ENCODE peak calls at places on chromosomes 1 and 21, in seven cellular contexts. One of them, this sample, is unnamed.

GRCh38 chr1:230176871-230177411 is 109.9 kb downstream of the GALNT2 start:
- ATAC-seq in left cardiac atrium: peak; percentile 98
- ATAC-seq in right cardiac atrium: peak; percentile 98
- ATAC-seq in mucosa of descending colon: no peak
- ATAC-seq in activated CD8-positive, alpha-beta T cell treated with anti-CD3 and anti-CD28 coated beads, Interleukin-2, amount 10 ng/mL, durations not matched to agents 7 days and 5 days: no peak
- ATAC-seq in upper lobe of left lung: no peak
- ATAC-seq in pancreas: peak; percentile 86
- ATAC-seq in this sample: no peak

GRCh38 chr1:84247425-84248220 is 53.9 kb upstream of the SAMD13 start:
- ATAC-seq in left cardiac atrium: no peak
- ATAC-seq in right cardiac atrium: no peak
- ATAC-seq in mucosa of descending colon: peak; percentile 96
- ATAC-seq in activated CD8-positive, alpha-beta T cell treated with anti-CD3 and anti-CD28 coated beads, Interleukin-2, amount 10 ng/mL, durations not matched to agents 7 days and 5 days: no peak
- ATAC-seq in upper lobe of left lung: no peak
- ATAC-seq in pancreas: no peak
- ATAC-seq in this sample: peak; percentile 78

GRCh38 chr1:2544093-2544874 is 11.9 kb upstream of the TNFRSF14 start:
- ATAC-seq in left cardiac atrium: no peak
- ATAC-seq in right cardiac atrium: no peak
- ATAC-seq in mucosa of descending colon: no peak
- ATAC-seq in activated CD8-positive, alpha-beta T cell treated with anti-CD3 and anti-CD28 coated beads, Interleukin-2, amount 10 ng/mL, durations not matched to agents 7 days and 5 days: no peak
- ATAC-seq in upper lobe of left lung: no peak
- ATAC-seq in pancreas: no peak
- ATAC-seq in this sample: no peak

GRCh38 chr1:207811920-207812720 is 60.3 kb downstream of the CD46 start:
- ATAC-seq in left cardiac atrium: peak; percentile 22
- ATAC-seq in right cardiac atrium: peak; percentile 46
- ATAC-seq in mucosa of descending colon: no peak
- ATAC-seq in activated CD8-positive, alpha-beta T cell treated with anti-CD3 and anti-CD28 coated beads, Interleukin-2, amount 10 ng/mL, durations not matched to agents 7 days and 5 days: no peak
- ATAC-seq in upper lobe of left lung: peak; percentile 85
- ATAC-seq in pancreas: peak; percentile 71
- ATAC-seq in this sample: no peak

GRCh38 chr21:30718239-30718909 is at the start of gene KRTAP21-3:
- ATAC-seq in left cardiac atrium: peak; percentile 53
- ATAC-seq in right cardiac atrium: no peak
- ATAC-seq in mucosa of descending colon: no peak
- ATAC-seq in activated CD8-positive, alpha-beta T cell treated with anti-CD3 and anti-CD28 coated beads, Interleukin-2, amount 10 ng/mL, durations not matched to agents 7 days and 5 days: peak; percentile 88
- ATAC-seq in upper lobe of left lung: no peak
- ATAC-seq in pancreas: no peak
- ATAC-seq in this sample: no peak

GRCh38 chr1:116382321-116382720 is 9.3 kb downstream of the ATP1A1 start:
- ATAC-seq in left cardiac atrium: peak; percentile 37
- ATAC-seq in right cardiac atrium: peak; percentile 17
- ATAC-seq in mucosa of descending colon: no peak
- ATAC-seq in activated CD8-positive, alpha-beta T cell treated with anti-CD3 and anti-CD28 coated beads, Interleukin-2, amount 10 ng/mL, durations not matched to agents 7 days and 5 days: no peak
- ATAC-seq in upper lobe of left lung: no peak
- ATAC-seq in pancreas: no peak
- ATAC-seq in this sample: no peak

GRCh38 chr1:84889437-84889836 is 3.6 kb downstream of the LPAR3 start:
- ATAC-seq in left cardiac atrium: no peak
- ATAC-seq in right cardiac atrium: no peak
- ATAC-seq in mucosa of descending colon: no peak
- ATAC-seq in activated CD8-positive, alpha-beta T cell treated with anti-CD3 and anti-CD28 coated beads, Interleukin-2, amount 10 ng/mL, durations not matched to agents 7 days and 5 days: no peak
- ATAC-seq in upper lobe of left lung: no peak
- ATAC-seq in pancreas: no peak
- ATAC-seq in this sample: peak; percentile 14

GRCh38 chr1:64251971-64252370 is 48.5 kb downstream of the UBE2U start:
- ATAC-seq in left cardiac atrium: no peak
- ATAC-seq in right cardiac atrium: peak; percentile 25
- ATAC-seq in mucosa of descending colon: no peak
- ATAC-seq in activated CD8-positive, alpha-beta T cell treated with anti-CD3 and anti-CD28 coated beads, Interleukin-2, amount 10 ng/mL, durations not matched to agents 7 days and 5 days: no peak
- ATAC-seq in upper lobe of left lung: no peak
- ATAC-seq in pancreas: no peak
- ATAC-seq in this sample: no peak

GRCh38 chr1:156177918-156178654 is 15.8 kb upstream of the SLC25A44 start:
- ATAC-seq in left cardiac atrium: no peak
- ATAC-seq in right cardiac atrium: no peak
- ATAC-seq in mucosa of descending colon: no peak
- ATAC-seq in activated CD8-positive, alpha-beta T cell treated with anti-CD3 and anti-CD28 coated beads, Interleukin-2, amount 10 ng/mL, durations not matched to agents 7 days and 5 days: peak; percentile 84
- ATAC-seq in upper lobe of left lung: no peak
- ATAC-seq in pancreas: no peak
- ATAC-seq in this sample: peak; percentile 19

GRCh38 chr1:63935553-63935952 is 161.7 kb downstream of the ROR1 start:
- ATAC-seq in left cardiac atrium: no peak
- ATAC-seq in right cardiac atrium: no peak
- ATAC-seq in mucosa of descending colon: no peak
- ATAC-seq in activated CD8-positive, alpha-beta T cell treated with anti-CD3 and anti-CD28 coated beads, Interleukin-2, amount 10 ng/mL, durations not matched to agents 7 days and 5 days: no peak
- ATAC-seq in upper lobe of left lung: no peak
- ATAC-seq in pancreas: no peak
- ATAC-seq in this sample: no peak

GRCh38 chr1:45890078-45890477 is 86.7 kb downstream of the MAST2 start:
- ATAC-seq in left cardiac atrium: no peak
- ATAC-seq in right cardiac atrium: no peak
- ATAC-seq in mucosa of descending colon: peak; percentile 49
- ATAC-seq in activated CD8-positive, alpha-beta T cell treated with anti-CD3 and anti-CD28 coated beads, Interleukin-2, amount 10 ng/mL, durations not matched to agents 7 days and 5 days: no peak
- ATAC-seq in upper lobe of left lung: no peak
- ATAC-seq in pancreas: no peak
- ATAC-seq in this sample: no peak

GRCh38 chr1:210696709-210697108 is 368.0 kb downstream of the HHAT start:
- ATAC-seq in left cardiac atrium: no peak
- ATAC-seq in right cardiac atrium: no peak
- ATAC-seq in mucosa of descending colon: no peak
- ATAC-seq in activated CD8-positive, alpha-beta T cell treated with anti-CD3 and anti-CD28 coated beads, Interleukin-2, amount 10 ng/mL, durations not matched to agents 7 days and 5 days: peak; percentile 83
- ATAC-seq in upper lobe of left lung: no peak
- ATAC-seq in pancreas: no peak
- ATAC-seq in this sample: no peak

GRCh38 chr1:91783423-91784162 is 102.4 kb downstream of the TGFBR3 start:
- ATAC-seq in left cardiac atrium: peak; percentile 72
- ATAC-seq in right cardiac atrium: peak; percentile 72
- ATAC-seq in mucosa of descending colon: no peak
- ATAC-seq in activated CD8-positive, alpha-beta T cell treated with anti-CD3 and anti-CD28 coated beads, Interleukin-2, amount 10 ng/mL, durations not matched to agents 7 days and 5 days: no peak
- ATAC-seq in upper lobe of left lung: no peak
- ATAC-seq in pancreas: no peak
- ATAC-seq in this sample: no peak

GRCh38 chr1:223486366-223486765 is 93.2 kb downstream of the CCDC185 start:
- ATAC-seq in left cardiac atrium: no peak
- ATAC-seq in right cardiac atrium: no peak
- ATAC-seq in mucosa of descending colon: no peak
- ATAC-seq in activated CD8-positive, alpha-beta T cell treated with anti-CD3 and anti-CD28 coated beads, Interleukin-2, amount 10 ng/mL, durations not matched to agents 7 days and 5 days: no peak
- ATAC-seq in upper lobe of left lung: no peak
- ATAC-seq in pancreas: no peak
- ATAC-seq in this sample: no peak

GRCh38 chr1:114397601-114398000 is 113.4 kb downstream of the TRIM33 start:
- ATAC-seq in left cardiac atrium: no peak
- ATAC-seq in right cardiac atrium: no peak
- ATAC-seq in mucosa of descending colon: no peak
- ATAC-seq in activated CD8-positive, alpha-beta T cell treated with anti-CD3 and anti-CD28 coated beads, Interleukin-2, amount 10 ng/mL, durations not matched to agents 7 days and 5 days: no peak
- ATAC-seq in upper lobe of left lung: no peak
- ATAC-seq in pancreas: no peak
- ATAC-seq in this sample: no peak

GRCh38 chr1:110542730-110543129 is 23.8 kb upstream of the KCNA10 start:
- ATAC-seq in left cardiac atrium: no peak
- ATAC-seq in right cardiac atrium: no peak
- ATAC-seq in mucosa of descending colon: no peak
- ATAC-seq in activated CD8-positive, alpha-beta T cell treated with anti-CD3 and anti-CD28 coated beads, Interleukin-2, amount 10 ng/mL, durations not matched to agents 7 days and 5 days: no peak
- ATAC-seq in upper lobe of left lung: no peak
- ATAC-seq in pancreas: no peak
- ATAC-seq in this sample: no peak

GRCh38 chr1:173507205-173507846 is 30.2 kb downstream of the PRDX6 start:
- ATAC-seq in left cardiac atrium: peak; percentile 86
- ATAC-seq in right cardiac atrium: no peak
- ATAC-seq in mucosa of descending colon: peak; percentile 66
- ATAC-seq in activated CD8-positive, alpha-beta T cell treated with anti-CD3 and anti-CD28 coated beads, Interleukin-2, amount 10 ng/mL, durations not matched to agents 7 days and 5 days: no peak
- ATAC-seq in upper lobe of left lung: peak; percentile 86
- ATAC-seq in pancreas: no peak
- ATAC-seq in this sample: peak; percentile 95

GRCh38 chr1:212413902-212414327 is 771 bp downstream of the PACC1 start:
- ATAC-seq in left cardiac atrium: peak; percentile 64
- ATAC-seq in right cardiac atrium: peak; percentile 64
- ATAC-seq in mucosa of descending colon: peak; percentile 3
- ATAC-seq in activated CD8-positive, alpha-beta T cell treated with anti-CD3 and anti-CD28 coated beads, Interleukin-2, amount 10 ng/mL, durations not matched to agents 7 days and 5 days: peak; percentile 37
- ATAC-seq in upper lobe of left lung: no peak
- ATAC-seq in pancreas: peak; percentile 15
- ATAC-seq in this sample: peak; percentile 5

GRCh38 chr1:84435159-84435558 is 36.9 kb downstream of the DNASE2B start:
- ATAC-seq in left cardiac atrium: no peak
- ATAC-seq in right cardiac atrium: no peak
- ATAC-seq in mucosa of descending colon: no peak
- ATAC-seq in activated CD8-positive, alpha-beta T cell treated with anti-CD3 and anti-CD28 coated beads, Interleukin-2, amount 10 ng/mL, durations not matched to agents 7 days and 5 days: peak; percentile 38
- ATAC-seq in upper lobe of left lung: no peak
- ATAC-seq in pancreas: no peak
- ATAC-seq in this sample: no peak

GRCh38 chr1:84698151-84698651 is 7.9 kb upstream of the SSX2IP start:
- ATAC-seq in left cardiac atrium: peak; percentile 87
- ATAC-seq in right cardiac atrium: peak; percentile 79
- ATAC-seq in mucosa of descending colon: peak; percentile 57
- ATAC-seq in activated CD8-positive, alpha-beta T cell treated with anti-CD3 and anti-CD28 coated beads, Interleukin-2, amount 10 ng/mL, durations not matched to agents 7 days and 5 days: no peak
- ATAC-seq in upper lobe of left lung: no peak
- ATAC-seq in pancreas: no peak
- ATAC-seq in this sample: peak; percentile 54

GRCh38 chr1:183291216-183291762 is 105.2 kb downstream of the LAMC2 start:
- ATAC-seq in left cardiac atrium: no peak
- ATAC-seq in right cardiac atrium: no peak
- ATAC-seq in mucosa of descending colon: no peak
- ATAC-seq in activated CD8-positive, alpha-beta T cell treated with anti-CD3 and anti-CD28 coated beads, Interleukin-2, amount 10 ng/mL, durations not matched to agents 7 days and 5 days: no peak
- ATAC-seq in upper lobe of left lung: no peak
- ATAC-seq in pancreas: no peak
- ATAC-seq in this sample: no peak

GRCh38 chr1:81004011-81004410 is 796.7 kb upstream of the ADGRL2 start:
- ATAC-seq in left cardiac atrium: peak; percentile 58
- ATAC-seq in right cardiac atrium: peak; percentile 45
- ATAC-seq in mucosa of descending colon: no peak
- ATAC-seq in activated CD8-positive, alpha-beta T cell treated with anti-CD3 and anti-CD28 coated beads, Interleukin-2, amount 10 ng/mL, durations not matched to agents 7 days and 5 days: no peak
- ATAC-seq in upper lobe of left lung: no peak
- ATAC-seq in pancreas: no peak
- ATAC-seq in this sample: no peak

GRCh38 chr1:38451541-38451993 is 405.0 kb upstream of the POU3F1 start:
- ATAC-seq in left cardiac atrium: peak; percentile 84
- ATAC-seq in right cardiac atrium: no peak
- ATAC-seq in mucosa of descending colon: no peak
- ATAC-seq in activated CD8-positive, alpha-beta T cell treated with anti-CD3 and anti-CD28 coated beads, Interleukin-2, amount 10 ng/mL, durations not matched to agents 7 days and 5 days: no peak
- ATAC-seq in upper lobe of left lung: peak; percentile 72
- ATAC-seq in pancreas: no peak
- ATAC-seq in this sample: no peak